ENCODE peak calls at places on chromosomes 4 and X, in five cellular contexts. C, B, O, L and S are unnamed samples.

GRCh38 chr4:61520688-61521160 is 320.6 kb downstream of the ADGRL3 start:
- DNase-seq in C (no peak), B (no peak), O (no peak), L (no peak), S (no peak)

GRCh38 chrX:101740642-101741041 is 81.0 kb upstream of the ARMCX2 start:
- DNase-seq in C (no peak), B (no peak), O (no peak), L (no peak), S (no peak)

GRCh38 chr4:20440170-20440569 is 188.5 kb downstream of the SLIT2 start:
- DNase-seq in C (no peak), B (no peak), O (no peak), L (no peak), S (no peak)

GRCh38 chrX:103155201-103155600 is 59.7 kb upstream of the BEX4 start:
- DNase-seq in C (no peak), B (no peak), O (no peak), L (no peak), S (no peak)

GRCh38 chr4:25157071-25157470 is 3.2 kb downstream of the SEPSECS start:
- DNase-seq in C (no peak), B (no peak), O (no peak), L (no peak), S (no peak)

GRCh38 chr4:175325230-175325629 is 407.1 kb downstream of the ADAM29 start:
- DNase-seq in C (no peak), B (no peak), O (no peak), L (no peak), S (no peak)

GRCh38 chrX:135449637-135450550 is 28.1 kb downstream of the SMIM10L2A start:
- DNase-seq in C (no peak), B (no peak), O (no peak), L (no peak), S (peak; percentile 68)

GRCh38 chr4:13559414-13559813 is 15.1 kb upstream of the NKX3-2 start:
- DNase-seq in C (no peak), B (no peak), O (no peak), L (no peak), S (no peak)

GRCh38 chr4:6340446-6341015 is 70.9 kb downstream of the WFS1 start:
- DNase-seq in C (no peak), B (no peak), O (no peak), L (peak; percentile 41), S (peak; percentile 55)